ENCODE peak calls at places on chromosome 22, in six cellular contexts. One of them, this sample, is unnamed.

GRCh38 chr22:35590634-35591295 is 26.4 kb downstream of the MB start:
- DNase-seq in T1000: no peak
- DNase-seq in Caco-2: no peak
- DNase-seq in activated effector memory CD4-positive, alpha-beta T cell treated with Interleukin-2 at 50 U/mL for 16 hours: no peak
- DNase-seq in astrocyte of the spinal cord: no peak
- DNase-seq in ACHN: no peak
- DNase-seq in this sample: no peak

GRCh38 chr22:28899199-28899853 is 16.0 kb downstream of the ZNRF3 start:
- DNase-seq in activated effector memory CD4-positive, alpha-beta T cell treated with Interleukin-2 at 50 U/mL for 16 hours: no peak
- DNase-seq in ACHN: no peak
- DNase-seq in Caco-2: no peak
- DNase-seq in astrocyte of the spinal cord: no peak
- DNase-seq in T1000: no peak
- DNase-seq in this sample: peak; percentile 67

GRCh38 chr22:27011131-27011530 is 353.7 kb downstream of the MIAT start:
- DNase-seq in Caco-2: no peak
- DNase-seq in T1000: no peak
- DNase-seq in ACHN: no peak
- DNase-seq in activated effector memory CD4-positive, alpha-beta T cell treated with Interleukin-2 at 50 U/mL for 16 hours: no peak
- DNase-seq in astrocyte of the spinal cord: no peak
- DNase-seq in this sample: peak; percentile 32

GRCh38 chr22:40412441-40412840 is 42.0 kb downstream of the SGSM3 start:
- DNase-seq in activated effector memory CD4-positive, alpha-beta T cell treated with Interleukin-2 at 50 U/mL for 16 hours: no peak
- DNase-seq in Caco-2: no peak
- DNase-seq in astrocyte of the spinal cord: no peak
- DNase-seq in ACHN: no peak
- DNase-seq in T1000: no peak
- DNase-seq in this sample: no peak

GRCh38 chr22:46469701-46470100 is 67.7 kb downstream of the CELSR1 start:
- DNase-seq in Caco-2: no peak
- DNase-seq in astrocyte of the spinal cord: no peak
- DNase-seq in T1000: no peak
- DNase-seq in ACHN: no peak
- DNase-seq in activated effector memory CD4-positive, alpha-beta T cell treated with Interleukin-2 at 50 U/mL for 16 hours: no peak
- DNase-seq in this sample: no peak

GRCh38 chr22:22682807-22683667 is 38.6 kb downstream of the GGTLC2 start:
- DNase-seq in astrocyte of the spinal cord: peak; percentile 29
- DNase-seq in T1000: no peak
- DNase-seq in Caco-2: peak; percentile 13
- DNase-seq in ACHN: peak; percentile 17
- DNase-seq in activated effector memory CD4-positive, alpha-beta T cell treated with Interleukin-2 at 50 U/mL for 16 hours: no peak
- DNase-seq in this sample: peak; percentile 43

GRCh38 chr22:30763815-30764686 is 69.4 kb downstream of the OSBP2 start:
- DNase-seq in activated effector memory CD4-positive, alpha-beta T cell treated with Interleukin-2 at 50 U/mL for 16 hours: no peak
- DNase-seq in T1000: no peak
- DNase-seq in ACHN: peak; percentile 63
- DNase-seq in Caco-2: peak; percentile 76
- DNase-seq in astrocyte of the spinal cord: peak; percentile 77
- DNase-seq in this sample: peak; percentile 84

GRCh38 chr22:45009881-45010531 is at the start of gene PHF21B:
- DNase-seq in activated effector memory CD4-positive, alpha-beta T cell treated with Interleukin-2 at 50 U/mL for 16 hours: no peak
- DNase-seq in T1000: peak; percentile 45
- DNase-seq in astrocyte of the spinal cord: peak; percentile 11
- DNase-seq in Caco-2: peak; percentile 60
- DNase-seq in ACHN: peak; percentile 74
- DNase-seq in this sample: peak; percentile 40

GRCh38 chr22:24580276-24580675 is 12.6 kb downstream of the LRRC75B start:
- DNase-seq in astrocyte of the spinal cord: peak; percentile 7
- DNase-seq in ACHN: no peak
- DNase-seq in Caco-2: no peak
- DNase-seq in activated effector memory CD4-positive, alpha-beta T cell treated with Interleukin-2 at 50 U/mL for 16 hours: no peak
- DNase-seq in T1000: no peak
- DNase-seq in this sample: peak; percentile 59

GRCh38 chr22:22880645-22881044 is 7.0 kb upstream of the IGLL5 start:
- DNase-seq in astrocyte of the spinal cord: no peak
- DNase-seq in ACHN: no peak
- DNase-seq in Caco-2: no peak
- DNase-seq in T1000: no peak
- DNase-seq in activated effector memory CD4-positive, alpha-beta T cell treated with Interleukin-2 at 50 U/mL for 16 hours: no peak
- DNase-seq in this sample: no peak

GRCh38 chr22:17102297-17102667 is 17.5 kb downstream of the IL17RA start:
- DNase-seq in Caco-2: no peak
- DNase-seq in activated effector memory CD4-positive, alpha-beta T cell treated with Interleukin-2 at 50 U/mL for 16 hours: no peak
- DNase-seq in T1000: no peak
- DNase-seq in ACHN: no peak
- DNase-seq in astrocyte of the spinal cord: no peak
- DNase-seq in this sample: no peak

GRCh38 chr22:39536711-39537110 is 4.2 kb upstream of the RPS19BP1 start:
- DNase-seq in T1000: no peak
- DNase-seq in Caco-2: no peak
- DNase-seq in astrocyte of the spinal cord: no peak
- DNase-seq in activated effector memory CD4-positive, alpha-beta T cell treated with Interleukin-2 at 50 U/mL for 16 hours: no peak
- DNase-seq in ACHN: no peak
- DNase-seq in this sample: no peak

GRCh38 chr22:36811094-36811797 is 5.6 kb downstream of the PVALB start:
- DNase-seq in ACHN: no peak
- DNase-seq in activated effector memory CD4-positive, alpha-beta T cell treated with Interleukin-2 at 50 U/mL for 16 hours: no peak
- DNase-seq in T1000: no peak
- DNase-seq in astrocyte of the spinal cord: no peak
- DNase-seq in Caco-2: no peak
- DNase-seq in this sample: no peak

GRCh38 chr22:29202231-29203192 is 3.2 kb upstream of the EMID1 start:
- DNase-seq in Caco-2: peak; percentile 55
- DNase-seq in astrocyte of the spinal cord: peak; percentile 91
- DNase-seq in activated effector memory CD4-positive, alpha-beta T cell treated with Interleukin-2 at 50 U/mL for 16 hours: peak; percentile 29
- DNase-seq in T1000: no peak
- DNase-seq in ACHN: peak; percentile 8
- DNase-seq in this sample: peak; percentile 57

GRCh38 chr22:25955323-25955722 is 213.3 kb downstream of the MYO18B start:
- DNase-seq in activated effector memory CD4-positive, alpha-beta T cell treated with Interleukin-2 at 50 U/mL for 16 hours: no peak
- DNase-seq in ACHN: no peak
- DNase-seq in astrocyte of the spinal cord: no peak
- DNase-seq in T1000: no peak
- DNase-seq in Caco-2: no peak
- DNase-seq in this sample: no peak

GRCh38 chr22:44936201-44936600 is 73.6 kb downstream of the PHF21B start:
- DNase-seq in Caco-2: no peak
- DNase-seq in T1000: no peak
- DNase-seq in ACHN: no peak
- DNase-seq in astrocyte of the spinal cord: no peak
- DNase-seq in activated effector memory CD4-positive, alpha-beta T cell treated with Interleukin-2 at 50 U/mL for 16 hours: no peak
- DNase-seq in this sample: no peak

GRCh38 chr22:20532256-20532993 is 25.0 kb downstream of the MED15 start:
- DNase-seq in astrocyte of the spinal cord: no peak
- DNase-seq in Caco-2: no peak
- DNase-seq in T1000: no peak
- DNase-seq in activated effector memory CD4-positive, alpha-beta T cell treated with Interleukin-2 at 50 U/mL for 16 hours: no peak
- DNase-seq in ACHN: no peak
- DNase-seq in this sample: no peak

GRCh38 chr22:30826670-30827355 is 132.1 kb downstream of the OSBP2 start:
- DNase-seq in Caco-2: no peak
- DNase-seq in astrocyte of the spinal cord: no peak
- DNase-seq in T1000: no peak
- DNase-seq in activated effector memory CD4-positive, alpha-beta T cell treated with Interleukin-2 at 50 U/mL for 16 hours: no peak
- DNase-seq in ACHN: no peak
- DNase-seq in this sample: no peak

GRCh38 chr22:39208013-39208680 is 36.6 kb downstream of the PDGFB start:
- DNase-seq in activated effector memory CD4-positive, alpha-beta T cell treated with Interleukin-2 at 50 U/mL for 16 hours: no peak
- DNase-seq in astrocyte of the spinal cord: no peak
- DNase-seq in Caco-2: no peak
- DNase-seq in T1000: no peak
- DNase-seq in ACHN: no peak
- DNase-seq in this sample: no peak

GRCh38 chr22:39144101-39144815 is 8.2 kb downstream of the CBX7 start:
- DNase-seq in astrocyte of the spinal cord: peak; percentile 45
- DNase-seq in activated effector memory CD4-positive, alpha-beta T cell treated with Interleukin-2 at 50 U/mL for 16 hours: peak; percentile 44
- DNase-seq in T1000: no peak
- DNase-seq in ACHN: peak; percentile 64
- DNase-seq in Caco-2: no peak
- DNase-seq in this sample: peak; percentile 38

GRCh38 chr22:48945621-48946458 is 881.8 kb downstream of the BRD1 start:
- DNase-seq in ACHN: no peak
- DNase-seq in T1000: no peak
- DNase-seq in astrocyte of the spinal cord: no peak
- DNase-seq in Caco-2: no peak
- DNase-seq in activated effector memory CD4-positive, alpha-beta T cell treated with Interleukin-2 at 50 U/mL for 16 hours: no peak
- DNase-seq in this sample: no peak